ENCODE peak calls at places on chromosome 21, in eight cellular contexts. K, F, O, U, L, D, Y and A are unnamed samples.

GRCh38 chr21:44331209-44331608 is 8.0 kb downstream of the CFAP410 start:
- DNase-seq in Y (no peak), F (no peak), U (no peak), L (no peak), O (no peak), K (no peak), D (no peak), A (no peak)

GRCh38 chr21:33402011-33402979 is 918 bp upstream of the IFNGR2 start:
- DNase-seq in F (peak), L (peak), U (no peak), K (peak), D (no peak), Y (peak), O (peak), A (peak)

GRCh38 chr21:35303085-35303484 is 254.0 kb upstream of the RUNX1 start:
- DNase-seq in L (no peak), U (no peak), Y (no peak), D (peak), K (peak), F (no peak), O (peak), A (no peak)

GRCh38 chr21:36749935-36750578 is 51.1 kb downstream of the SIM2 start:
- DNase-seq in F (no peak), K (peak), D (no peak), Y (no peak), L (no peak), O (peak), U (no peak), A (no peak)

GRCh38 chr21:34223376-34223775 is 140.4 kb upstream of the KCNE2 start:
- DNase-seq in K (no peak), F (no peak), Y (no peak), L (peak), U (no peak), D (no peak), O (no peak), A (peak)

GRCh38 chr21:40902299-40902698 is 55.3 kb upstream of the DSCAM start:
- DNase-seq in D (no peak), O (no peak), Y (no peak), F (no peak), U (no peak), K (no peak), L (no peak), A (no peak)

GRCh38 chr21:44285102-44285501 is 574 bp upstream of the AIRE start:
- DNase-seq in L (no peak), U (no peak), K (no peak), O (no peak), D (no peak), Y (peak), F (no peak), A (no peak)

GRCh38 chr21:15421521-15421920 is 308.3 kb upstream of the USP25 start:
- DNase-seq in F (no peak), D (no peak), L (no peak), Y (no peak), K (no peak), O (no peak), U (no peak), A (no peak)

GRCh38 chr21:44929799-44930542 is 9.3 kb upstream of the ITGB2 start:
- DNase-seq in O (no peak), F (no peak), D (no peak), U (no peak), Y (no peak), K (no peak), L (no peak), A (no peak)

GRCh38 chr21:25722631-25723030 is 12.1 kb downstream of the ATP5PF start:
- DNase-seq in F (no peak), D (no peak), L (peak), K (no peak), O (no peak), Y (no peak), U (no peak), A (no peak)

GRCh38 chr21:35448876-35449599 is 399.9 kb upstream of the RUNX1 start:
- DNase-seq in O (no peak), K (no peak), F (no peak), Y (no peak), D (no peak), L (no peak), U (no peak), A (no peak)

GRCh38 chr21:45001134-45002095 is 61.6 kb downstream of the SLX9 start:
- DNase-seq in F (no peak), O (no peak), D (peak), L (no peak), K (peak), U (no peak), Y (peak), A (no peak)

GRCh38 chr21:43361493-43362296 is 65.2 kb downstream of the SIK1 start:
- DNase-seq in D (no peak), L (peak), K (peak), Y (peak), U (no peak), F (no peak), O (peak), A (no peak)

GRCh38 chr21:41926068-41926806 is 27.6 kb downstream of the C2CD2 start:
- DNase-seq in U (no peak), K (peak), D (no peak), O (peak), L (peak), Y (no peak), F (no peak), A (no peak)

GRCh38 chr21:43359081-43359822 is 67.7 kb downstream of the SIK1 start:
- DNase-seq in D (no peak), U (no peak), L (peak), Y (no peak), F (no peak), K (no peak), O (no peak), A (no peak)

GRCh38 chr21:34979383-34979782 is 69.7 kb downstream of the RUNX1 start:
- DNase-seq in K (no peak), F (no peak), O (no peak), L (no peak), U (no peak), D (no peak), Y (no peak), A (no peak)

GRCh38 chr21:18398843-18399242 is 4.7 kb downstream of the TMPRSS15 start:
- DNase-seq in K (no peak), L (no peak), D (no peak), F (no peak), U (no peak), Y (no peak), O (no peak), A (no peak)

GRCh38 chr21:42864286-42864685 is 15.1 kb downstream of the WDR4 start:
- DNase-seq in O (no peak), D (no peak), L (no peak), U (no peak), F (no peak), Y (no peak), K (no peak), A (no peak)

GRCh38 chr21:43866659-43867331 is 1.8 kb downstream of the AGPAT3 start:
- DNase-seq in F (no peak), O (no peak), L (no peak), U (no peak), Y (peak), K (no peak), D (no peak), A (no peak)

GRCh38 chr21:17690078-17690494 is 77.4 kb upstream of the BTG3 start:
- DNase-seq in D (no peak), F (no peak), Y (no peak), U (no peak), K (no peak), O (no peak), L (no peak), A (no peak)

GRCh38 chr21:38166214-38166547 is 90.6 kb upstream of the KCNJ15 start:
- DNase-seq in U (no peak), F (no peak), L (no peak), K (no peak), O (no peak), Y (no peak), D (no peak), A (no peak)

GRCh38 chr21:26118928-26119540 is 51.5 kb downstream of the APP start:
- DNase-seq in L (no peak), U (no peak), K (no peak), D (no peak), O (no peak), F (no peak), Y (no peak), A (no peak)

GRCh38 chr21:39175154-39175553 is 8.1 kb downstream of the PSMG1 start:
- DNase-seq in O (no peak), K (peak), L (peak), Y (no peak), D (peak), F (no peak), U (no peak), A (no peak)